ENCODE peak calls at places on chromosome 3, in eight cellular contexts. L is uterus; T is small intestine; K is transverse colon; H is GM12865; D is HFF-Myc; E is CD8-positive, alpha-beta memory T cell; Q is PC-9. J is an unnamed sample.

GRCh38 chr3:64645236-64645635 is 42.6 kb downstream of the ADAMTS9 start:
- DNase-seq in L (no peak), T (no peak), K (no peak), H (no peak), D (no peak), E (no peak), Q (no peak), J (no peak)

GRCh38 chr3:167406876-167407492 is 26.9 kb upstream of the ZBBX start:
- DNase-seq in L (no peak), T (peak), K (peak), H (peak), D (no peak), E (no peak), Q (peak), J (no peak)

GRCh38 chr3:190384241-190384863 is 3.6 kb upstream of the CLDN16 start:
- DNase-seq in L (no peak), T (peak), K (peak), H (peak), D (no peak), E (no peak), Q (peak), J (no peak)

GRCh38 chr3:156106721-156107373 is 13.5 kb upstream of the KCNAB1 start:
- DNase-seq in L (no peak), T (no peak), K (no peak), H (no peak), D (no peak), E (no peak), Q (no peak), J (no peak)

GRCh38 chr3:80785475-80785874 is 976.0 kb downstream of the GBE1 start:
- DNase-seq in L (no peak), T (peak), K (no peak), H (no peak), D (no peak), E (no peak), Q (peak), J (no peak)

GRCh38 chr3:35524851-35525250 is 114.5 kb upstream of the ARPP21 start:
- DNase-seq in L (no peak), T (no peak), K (no peak), H (no peak), D (no peak), E (no peak), Q (no peak), J (no peak)

GRCh38 chr3:10981961-10982360 is 10.6 kb upstream of the SLC6A1 start:
- DNase-seq in L (no peak), T (no peak), K (no peak), H (no peak), D (no peak), E (no peak), Q (no peak), J (no peak)

GRCh38 chr3:112806903-112807302 is 39.8 kb downstream of the CD200R1L start:
- DNase-seq in L (no peak), T (no peak), K (no peak), H (no peak), D (no peak), E (no peak), Q (no peak), J (no peak)

GRCh38 chr3:126131881-126132750 is 48.2 kb upstream of the SLC41A3 start:
- DNase-seq in L (peak), T (no peak), K (peak), H (no peak), D (no peak), E (no peak), Q (no peak), J (no peak)

GRCh38 chr3:126129408-126129891 is 45.5 kb upstream of the SLC41A3 start:
- DNase-seq in L (peak), T (no peak), K (peak), H (no peak), D (no peak), E (no peak), Q (peak), J (no peak)

GRCh38 chr3:126128504-126129407 is 44.8 kb upstream of the SLC41A3 start:
- DNase-seq in L (peak), T (no peak), K (no peak), H (no peak), D (no peak), E (no peak), Q (no peak), J (no peak)

GRCh38 chr3:126130981-126131750 is 47.2 kb upstream of the SLC41A3 start:
- DNase-seq in L (peak), T (no peak), K (peak), H (no peak), D (no peak), E (no peak), Q (no peak), J (no peak)

DNA sequence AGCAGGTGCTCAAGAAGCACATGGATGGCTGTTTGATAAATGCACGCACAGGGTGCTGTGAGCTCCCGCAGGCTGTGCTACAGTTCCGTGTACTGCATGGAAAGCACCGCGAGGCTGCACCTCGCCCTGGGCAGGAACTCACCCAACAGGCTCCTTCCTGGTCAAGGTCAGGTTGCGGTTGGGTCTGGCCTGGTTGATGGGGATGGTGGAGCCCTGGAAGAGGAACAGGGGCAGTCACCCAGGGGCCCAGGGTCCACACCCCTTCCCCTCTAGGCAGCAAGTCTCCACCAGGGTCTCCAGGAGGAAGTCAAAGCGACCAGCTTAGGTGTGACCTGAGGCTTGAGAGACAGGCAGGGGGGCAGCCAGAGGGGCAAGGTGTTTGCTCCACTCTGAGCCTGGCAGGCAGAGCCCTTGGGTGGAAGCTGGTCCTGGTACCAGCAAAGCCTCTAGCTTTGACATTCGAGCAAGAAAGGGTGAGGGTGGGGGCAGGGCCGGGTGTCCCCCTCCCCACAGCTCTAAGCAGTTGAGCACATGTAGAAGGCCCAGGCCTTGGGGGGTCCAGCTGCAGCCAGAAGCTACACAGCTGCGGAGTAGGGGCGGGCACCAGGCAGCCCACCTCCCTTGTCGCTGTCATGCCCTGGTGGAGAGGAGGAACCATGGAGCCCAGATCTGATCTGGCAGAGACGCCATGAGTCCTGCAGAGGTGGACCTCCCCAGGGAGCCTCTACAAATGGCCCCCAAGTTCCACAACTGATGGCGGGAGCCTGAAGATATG is 46.3 kb upstream of the SLC41A3 start:
- DNase-seq in L (peak), T (peak), K (peak), H (no peak), D (no peak), E (no peak), Q (peak), J (no peak)
- H3K4me3 ChIP-seq in L (no peak), T (no peak), K (no peak), H (no peak), D (no peak), E (no peak), Q (peak), J (no peak)

DNA sequence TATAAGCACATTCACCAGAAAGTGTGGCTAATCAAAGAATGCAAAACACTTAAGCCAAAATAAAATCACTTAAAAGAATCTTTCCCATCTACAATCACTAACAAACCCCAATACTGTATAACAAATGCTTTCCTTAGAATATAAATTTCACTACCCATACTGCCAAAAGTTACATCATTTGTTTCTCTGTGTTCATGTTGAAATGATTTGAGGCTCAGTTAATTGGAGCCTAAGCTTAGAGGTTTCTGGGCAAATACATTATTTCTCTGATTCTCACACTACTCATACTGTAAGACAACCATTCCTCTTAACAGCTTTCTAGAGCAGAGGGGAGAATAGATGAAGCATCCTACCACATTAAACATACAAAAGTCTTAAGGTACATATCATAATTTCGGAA is 2.1 kb downstream of the RIOX2 start:
- DNase-seq in L (no peak), T (no peak), K (no peak), H (no peak), D (no peak), E (no peak), Q (no peak), J (no peak)
- H3K4me3 ChIP-seq in L (no peak), T (no peak), K (no peak), H (peak), D (peak), E (no peak), Q (peak), J (no peak)

GRCh38 chr3:73500321-73500720 is 124.4 kb downstream of the PDZRN3 start:
- DNase-seq in L (no peak), T (no peak), K (no peak), H (no peak), D (no peak), E (no peak), Q (no peak), J (no peak)

GRCh38 chr3:73504255-73504654 is 120.5 kb downstream of the PDZRN3 start:
- DNase-seq in L (no peak), T (peak), K (no peak), H (no peak), D (no peak), E (no peak), Q (no peak), J (no peak)

GRCh38 chr3:73503781-73504180 is 121.0 kb downstream of the PDZRN3 start:
- DNase-seq in L (no peak), T (no peak), K (no peak), H (peak), D (no peak), E (no peak), Q (no peak), J (no peak)

GRCh38 chr3:73504852-73505251 is 119.9 kb downstream of the PDZRN3 start:
- DNase-seq in L (no peak), T (no peak), K (no peak), H (no peak), D (no peak), E (no peak), Q (no peak), J (no peak)

DNA sequence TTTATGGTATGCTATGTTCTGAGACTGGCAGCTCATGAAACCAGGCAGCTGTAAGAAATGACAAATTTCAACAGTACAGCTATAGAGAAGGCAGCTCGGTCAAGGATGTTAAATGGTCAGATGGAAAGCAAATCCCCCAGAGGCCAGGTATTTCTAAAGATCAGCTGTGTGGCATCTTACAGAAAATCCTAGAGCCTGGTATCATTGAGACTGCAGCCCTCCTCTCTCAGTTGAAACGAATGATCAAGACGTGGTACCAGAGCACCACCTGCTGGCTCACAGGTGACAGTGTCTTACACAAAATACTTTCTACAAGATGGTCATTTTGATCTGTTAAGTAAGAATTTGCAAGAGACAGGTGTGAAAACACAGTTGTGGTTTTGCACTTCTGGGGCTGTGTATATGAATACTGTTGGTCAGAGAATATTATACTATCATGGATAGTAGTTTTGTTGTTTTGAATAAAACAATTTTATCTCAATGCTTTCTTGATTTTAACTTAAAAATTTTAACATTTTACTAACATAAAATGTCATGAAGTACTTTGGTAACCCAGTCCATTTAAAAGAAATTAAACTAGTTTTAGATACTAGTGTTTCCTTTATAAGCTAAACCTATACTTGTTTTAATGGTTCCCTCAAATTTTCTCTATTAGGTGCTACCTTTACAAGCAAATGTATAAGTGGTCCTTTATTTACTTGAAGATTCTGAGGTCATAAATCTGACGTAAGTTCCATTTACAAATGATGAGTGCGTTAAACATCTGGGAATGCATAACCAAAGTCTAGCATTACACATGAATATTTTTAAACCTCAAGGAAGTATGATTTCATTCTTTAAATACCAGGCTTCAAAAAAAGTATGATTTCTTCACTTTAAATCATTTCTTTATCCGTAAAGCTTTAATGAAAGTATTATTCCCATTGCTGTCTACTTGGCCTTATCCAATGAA is 121.9 kb downstream of the PDZRN3 start:
- DNase-seq in L (peak), T (peak), K (peak), H (peak), D (peak), E (peak), Q (peak), J (no peak)
- H3K4me3 ChIP-seq in L (no peak), T (no peak), K (no peak), H (no peak), D (no peak), E (no peak), Q (no peak), J (no peak)

DNA sequence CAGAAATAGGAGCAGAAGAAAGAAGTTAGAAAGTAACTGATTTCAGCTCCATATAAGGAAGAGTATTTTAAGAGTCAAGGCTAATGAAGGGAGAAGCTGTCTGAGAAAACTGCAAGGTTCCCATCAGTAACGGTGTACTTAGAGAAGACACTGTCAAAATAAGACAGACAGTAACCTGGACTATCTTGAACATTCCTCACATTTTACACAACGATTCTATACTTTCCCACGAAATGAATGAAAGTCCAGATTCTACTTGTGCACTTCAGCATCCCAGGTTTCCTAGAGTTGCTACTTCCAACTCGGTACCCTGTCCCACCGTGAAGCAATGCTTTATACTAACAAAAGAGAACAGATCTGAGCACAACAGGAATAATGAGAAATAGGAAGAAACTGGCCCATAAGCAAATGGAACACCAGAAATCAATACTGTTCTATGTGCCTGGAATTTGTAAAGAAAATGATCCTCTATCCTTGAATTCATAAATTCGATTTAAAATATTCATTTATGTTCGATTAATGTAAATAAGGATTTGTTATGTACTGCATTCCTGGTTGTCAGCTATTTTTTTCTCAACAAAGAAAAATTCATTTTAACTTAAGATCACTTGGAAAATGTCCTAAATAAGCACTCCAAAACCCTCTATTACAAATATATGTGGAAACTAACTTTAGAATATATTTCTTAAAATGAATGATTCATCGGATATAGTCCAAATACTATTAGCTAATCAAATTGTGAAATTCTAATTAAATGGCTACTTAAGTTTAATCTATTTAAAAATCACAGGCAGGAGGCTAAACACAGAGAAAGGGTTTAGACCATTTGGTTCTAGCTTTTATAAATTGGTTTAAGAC is 1.5 kb downstream of the C3orf70 start:
- DNase-seq in L (no peak), T (no peak), K (no peak), H (no peak), D (no peak), E (no peak), Q (no peak), J (no peak)
- H3K4me3 ChIP-seq in L (peak), T (no peak), K (peak), H (no peak), D (no peak), E (no peak), Q (no peak), J (no peak)

GRCh38 chr3:139202226-139202958 is 141.4 kb upstream of the MRPS22 start:
- DNase-seq in L (no peak), T (peak), K (peak), H (peak), D (no peak), E (no peak), Q (peak), J (no peak)

GRCh38 chr3:139199421-139200010 is 144.3 kb upstream of the MRPS22 start:
- DNase-seq in L (no peak), T (no peak), K (no peak), H (peak), D (no peak), E (no peak), Q (no peak), J (no peak)

GRCh38 chr3:139203752-139204151 is 140.1 kb upstream of the MRPS22 start:
- DNase-seq in L (no peak), T (no peak), K (no peak), H (no peak), D (no peak), E (no peak), Q (no peak), J (no peak)

GRCh38 chr3:139202959-139203349 is 140.9 kb upstream of the MRPS22 start:
- DNase-seq in L (no peak), T (no peak), K (no peak), H (no peak), D (no peak), E (no peak), Q (no peak), J (no peak)

GRCh38 chr3:139201446-139202225 is 142.2 kb upstream of the MRPS22 start:
- DNase-seq in L (no peak), T (no peak), K (no peak), H (no peak), D (no peak), E (no peak), Q (no peak), J (no peak)
- H3K4me3 ChIP-seq in L (no peak), T (no peak), K (no peak), H (no peak), D (no peak), E (no peak), Q (no peak), J (no peak)

J was measured in effector memory CD4-positive, alpha-beta T cell.